ENCODE peak calls at places on chromosomes 13 and 19, in eight cellular contexts. One of them, this sample, is unnamed.

GRCh38 chr13:78709028-78709427 is 50.1 kb upstream of the OBI1 start:
- DNase-seq in HT1080: peak; percentile 69
- DNase-seq in activated T-cell treated with anti-CD3 and anti-CD28 coated beads, Interleukin-2, amount 50 U/mL, for 48 hours: no peak
- DNase-seq in left ventricle myocardium superior: no peak
- DNase-seq in GM03348: no peak
- DNase-seq in cardiac fibroblast: no peak
- DNase-seq in GM06990: no peak
- DNase-seq in IMR-90: no peak
- DNase-seq in this sample: no peak

GRCh38 chr13:98103942-98104880 is 38.7 kb upstream of the FARP1 start:
- DNase-seq in HT1080: peak; percentile 43
- DNase-seq in activated T-cell treated with anti-CD3 and anti-CD28 coated beads, Interleukin-2, amount 50 U/mL, for 48 hours: no peak
- DNase-seq in left ventricle myocardium superior: no peak
- DNase-seq in GM03348: peak; percentile 49
- DNase-seq in cardiac fibroblast: no peak
- DNase-seq in GM06990: no peak
- DNase-seq in IMR-90: peak; percentile 43
- DNase-seq in this sample: no peak

GRCh38 chr13:27270594-27271520 is at the start of gene RASL11A:
- DNase-seq in HT1080: peak; percentile 78
- DNase-seq in activated T-cell treated with anti-CD3 and anti-CD28 coated beads, Interleukin-2, amount 50 U/mL, for 48 hours: peak; percentile 82
- DNase-seq in left ventricle myocardium superior: peak; percentile 93
- DNase-seq in GM03348: peak; percentile 93
- DNase-seq in cardiac fibroblast: peak; percentile 93
- DNase-seq in GM06990: peak; percentile 79
- DNase-seq in IMR-90: peak; percentile 87
- DNase-seq in this sample: peak; percentile 89

GRCh38 chr19:49084206-49085019 is 838 bp upstream of the SNRNP70 start:
- DNase-seq in HT1080: no peak
- DNase-seq in activated T-cell treated with anti-CD3 and anti-CD28 coated beads, Interleukin-2, amount 50 U/mL, for 48 hours: no peak
- DNase-seq in left ventricle myocardium superior: no peak
- DNase-seq in GM03348: no peak
- DNase-seq in cardiac fibroblast: no peak
- DNase-seq in GM06990: no peak
- DNase-seq in IMR-90: no peak
- DNase-seq in this sample: no peak

GRCh38 chr13:90800082-90800746 is 547.3 kb upstream of the MIR17HG start:
- DNase-seq in HT1080: peak; percentile 13
- DNase-seq in activated T-cell treated with anti-CD3 and anti-CD28 coated beads, Interleukin-2, amount 50 U/mL, for 48 hours: no peak
- DNase-seq in left ventricle myocardium superior: peak; percentile 83
- DNase-seq in GM03348: no peak
- DNase-seq in cardiac fibroblast: peak; percentile 91
- DNase-seq in GM06990: no peak
- DNase-seq in IMR-90: no peak
- DNase-seq in this sample: peak; percentile 58

GRCh38 chr13:32309812-32310706 is 5.1 kb downstream of the ZAR1L start:
- DNase-seq in HT1080: peak; percentile 65
- DNase-seq in activated T-cell treated with anti-CD3 and anti-CD28 coated beads, Interleukin-2, amount 50 U/mL, for 48 hours: no peak
- DNase-seq in left ventricle myocardium superior: no peak
- DNase-seq in GM03348: peak; percentile 63
- DNase-seq in cardiac fibroblast: peak; percentile 82
- DNase-seq in GM06990: peak; percentile 8
- DNase-seq in IMR-90: peak; percentile 72
- DNase-seq in this sample: no peak

GRCh38 chr19:19296953-19297689 is 23.2 kb downstream of the SUGP1 start:
- DNase-seq in HT1080: no peak
- DNase-seq in activated T-cell treated with anti-CD3 and anti-CD28 coated beads, Interleukin-2, amount 50 U/mL, for 48 hours: no peak
- DNase-seq in left ventricle myocardium superior: no peak
- DNase-seq in GM03348: no peak
- DNase-seq in cardiac fibroblast: no peak
- DNase-seq in GM06990: no peak
- DNase-seq in IMR-90: no peak
- DNase-seq in this sample: no peak

GRCh38 chr19:827710-828321 is at the start of gene AZU1:
- DNase-seq in HT1080: no peak
- DNase-seq in activated T-cell treated with anti-CD3 and anti-CD28 coated beads, Interleukin-2, amount 50 U/mL, for 48 hours: no peak
- DNase-seq in left ventricle myocardium superior: no peak
- DNase-seq in GM03348: no peak
- DNase-seq in cardiac fibroblast: no peak
- DNase-seq in GM06990: no peak
- DNase-seq in IMR-90: no peak
- DNase-seq in this sample: no peak

GRCh38 chr13:113178070-113178895 is 19.8 kb downstream of the PROZ start:
- DNase-seq in HT1080: peak; percentile 94
- DNase-seq in activated T-cell treated with anti-CD3 and anti-CD28 coated beads, Interleukin-2, amount 50 U/mL, for 48 hours: no peak
- DNase-seq in left ventricle myocardium superior: no peak
- DNase-seq in GM03348: peak; percentile 70
- DNase-seq in cardiac fibroblast: peak; percentile 81
- DNase-seq in GM06990: no peak
- DNase-seq in IMR-90: peak; percentile 99
- DNase-seq in this sample: no peak

GRCh38 chr13:109748677-109749076 is 37.7 kb downstream of the IRS2 start:
- DNase-seq in HT1080: no peak
- DNase-seq in activated T-cell treated with anti-CD3 and anti-CD28 coated beads, Interleukin-2, amount 50 U/mL, for 48 hours: no peak
- DNase-seq in left ventricle myocardium superior: no peak
- DNase-seq in GM03348: no peak
- DNase-seq in cardiac fibroblast: no peak
- DNase-seq in GM06990: no peak
- DNase-seq in IMR-90: no peak
- DNase-seq in this sample: no peak

GRCh38 chr13:95100525-95101121 is 200.6 kb downstream of the ABCC4 start:
- DNase-seq in HT1080: peak; percentile 95
- DNase-seq in activated T-cell treated with anti-CD3 and anti-CD28 coated beads, Interleukin-2, amount 50 U/mL, for 48 hours: no peak
- DNase-seq in left ventricle myocardium superior: no peak
- DNase-seq in GM03348: no peak
- DNase-seq in cardiac fibroblast: peak; percentile 38
- DNase-seq in GM06990: no peak
- DNase-seq in IMR-90: peak; percentile 77
- DNase-seq in this sample: no peak

GRCh38 chr19:43667524-43668405 is 2.2 kb downstream of the PLAUR start:
- DNase-seq in HT1080: no peak
- DNase-seq in activated T-cell treated with anti-CD3 and anti-CD28 coated beads, Interleukin-2, amount 50 U/mL, for 48 hours: peak; percentile 21
- DNase-seq in left ventricle myocardium superior: peak; percentile 38
- DNase-seq in GM03348: no peak
- DNase-seq in cardiac fibroblast: peak; percentile 23
- DNase-seq in GM06990: no peak
- DNase-seq in IMR-90: peak; percentile 20
- DNase-seq in this sample: peak; percentile 45

GRCh38 chr19:49911381-49912145 is 14.9 kb upstream of the IL4I1 start:
- DNase-seq in HT1080: no peak
- DNase-seq in activated T-cell treated with anti-CD3 and anti-CD28 coated beads, Interleukin-2, amount 50 U/mL, for 48 hours: peak; percentile 58
- DNase-seq in left ventricle myocardium superior: no peak
- DNase-seq in GM03348: no peak
- DNase-seq in cardiac fibroblast: no peak
- DNase-seq in GM06990: no peak
- DNase-seq in IMR-90: peak; percentile 52
- DNase-seq in this sample: no peak

GRCh38 chr19:49335784-49336481 is 727 bp downstream of the CD37 start:
- DNase-seq in HT1080: no peak
- DNase-seq in activated T-cell treated with anti-CD3 and anti-CD28 coated beads, Interleukin-2, amount 50 U/mL, for 48 hours: peak; percentile 14
- DNase-seq in left ventricle myocardium superior: no peak
- DNase-seq in GM03348: no peak
- DNase-seq in cardiac fibroblast: no peak
- DNase-seq in GM06990: no peak
- DNase-seq in IMR-90: no peak
- DNase-seq in this sample: no peak

GRCh38 chr19:11435833-11436313 is 438 bp downstream of the PRKCSH start:
- DNase-seq in HT1080: no peak
- DNase-seq in activated T-cell treated with anti-CD3 and anti-CD28 coated beads, Interleukin-2, amount 50 U/mL, for 48 hours: peak; percentile 43
- DNase-seq in left ventricle myocardium superior: no peak
- DNase-seq in GM03348: peak; percentile 49
- DNase-seq in cardiac fibroblast: peak; percentile 33
- DNase-seq in GM06990: no peak
- DNase-seq in IMR-90: peak; percentile 31
- DNase-seq in this sample: no peak

GRCh38 chr13:79126706-79127105 is 279.3 kb downstream of the RBM26 start:
- DNase-seq in HT1080: peak; percentile 8
- DNase-seq in activated T-cell treated with anti-CD3 and anti-CD28 coated beads, Interleukin-2, amount 50 U/mL, for 48 hours: no peak
- DNase-seq in left ventricle myocardium superior: no peak
- DNase-seq in GM03348: no peak
- DNase-seq in cardiac fibroblast: no peak
- DNase-seq in GM06990: no peak
- DNase-seq in IMR-90: no peak
- DNase-seq in this sample: no peak

GRCh38 chr19:49793561-49793840 is 19.6 kb downstream of the FUZ start:
- DNase-seq in HT1080: peak; percentile 78
- DNase-seq in activated T-cell treated with anti-CD3 and anti-CD28 coated beads, Interleukin-2, amount 50 U/mL, for 48 hours: no peak
- DNase-seq in left ventricle myocardium superior: no peak
- DNase-seq in GM03348: no peak
- DNase-seq in cardiac fibroblast: no peak
- DNase-seq in GM06990: no peak
- DNase-seq in IMR-90: peak; percentile 57
- DNase-seq in this sample: no peak

This sample was measured in left cardiac atrium.